ENCODE peak calls at places on chromosomes 1 and 21, in six cellular contexts. G is WTC11, H is H1, C is HepG2, A is GM12878, W is K562. O is an unnamed sample.

GRCh38 chr1:205791568-205792180 is 16.4 kb upstream of the RAB29 start:
- DNase-seq in G (peak; percentile 70), H (peak; percentile 70), C (peak; percentile 48), A (no peak), W (peak; percentile 86), O (peak; percentile 81)

GRCh38 chr21:25370311-25370744 is 237.0 kb downstream of the MRPL39 start:
- DNase-seq in G (no peak), H (no peak), C (no peak), A (no peak), W (no peak), O (no peak)

GRCh38 chr21:46100426-46100825 is 2.5 kb downstream of the COL6A2 start:
- DNase-seq in G (no peak), H (no peak), C (no peak), A (no peak), W (no peak), O (no peak)

GRCh38 chr1:202964755-202965440 is 2.2 kb downstream of the CYB5R1 start:
- DNase-seq in G (no peak), H (no peak), C (no peak), A (no peak), W (no peak), O (no peak)

GRCh38 chr1:119731741-119732430 is 20.2 kb downstream of the PHGDH start:
- DNase-seq in G (no peak), H (no peak), C (no peak), A (no peak), W (no peak), O (no peak)

GRCh38 chr1:208235983-208236761 is 8.0 kb downstream of the PLXNA2 start:
- DNase-seq in G (no peak), H (no peak), C (peak; percentile 85), A (no peak), W (peak; percentile 75), O (no peak)

GRCh38 chr1:154386643-154387352 is 18.3 kb upstream of the IL6R start:
- DNase-seq in G (no peak), H (no peak), C (peak; percentile 77), A (no peak), W (peak; percentile 77), O (no peak)

GRCh38 chr21:38925923-38926322 is 120.2 kb downstream of the ETS2 start:
- DNase-seq in G (no peak), H (no peak), C (no peak), A (no peak), W (no peak), O (no peak)

GRCh38 chr1:181250038-181250437 is 161.5 kb downstream of the IER5 start:
- DNase-seq in G (no peak), H (no peak), C (peak; percentile 23), A (no peak), W (no peak), O (no peak)

GRCh38 chr21:45056505-45056904 is 17.9 kb upstream of the ADARB1 start:
- DNase-seq in G (no peak), H (no peak), C (no peak), A (no peak), W (no peak), O (no peak)

GRCh38 chr1:44251989-44252625 is 38.8 kb downstream of the DMAP1 start:
- DNase-seq in G (no peak), H (no peak), C (no peak), A (no peak), W (no peak), O (no peak)

GRCh38 chr21:46218906-46219590 is 9.5 kb downstream of the LSS start:
- DNase-seq in G (no peak), H (no peak), C (no peak), A (no peak), W (no peak), O (no peak)

GRCh38 chr1:29120955-29121485 is 2.7 kb downstream of the TMEM200B start:
- DNase-seq in G (peak; percentile 87), H (peak; percentile 93), C (no peak), A (no peak), W (no peak), O (peak; percentile 92)

GRCh38 chr1:76074321-76075187 is at the start of gene ST6GALNAC3:
- DNase-seq in G (peak; percentile 81), H (peak; percentile 83), C (peak; percentile 7), A (no peak), W (peak; percentile 84), O (peak; percentile 89)

GRCh38 chr1:15424146-15424667 is 14.0 kb upstream of the CTRC start:
- DNase-seq in G (no peak), H (no peak), C (no peak), A (no peak), W (peak; percentile 86), O (no peak)

GRCh38 chr1:185152187-185152767 is 4.5 kb downstream of the TRMT1L start:
- DNase-seq in G (no peak), H (no peak), C (no peak), A (no peak), W (peak; percentile 17), O (no peak)

GRCh38 chr21:44751186-44751798 is 39.9 kb upstream of the TSPEAR start:
- DNase-seq in G (no peak), H (no peak), C (no peak), A (no peak), W (no peak), O (no peak)

GRCh38 chr1:999797-1000356 is at the start of gene HES4:
- DNase-seq in G (peak; percentile 92), H (peak; percentile 93), C (peak; percentile 87), A (no peak), W (peak; percentile 95), O (peak; percentile 98)

GRCh38 chr21:41965045-41965444 is 11.2 kb upstream of the C2CD2 start:
- DNase-seq in G (no peak), H (peak; percentile 29), C (no peak), A (no peak), W (no peak), O (no peak)

GRCh38 chr1:17588048-17588781 is 48.7 kb downstream of the ARHGEF10L start:
- DNase-seq in G (peak; percentile 56), H (no peak), C (peak; percentile 96), A (no peak), W (no peak), O (peak; percentile 44)

GRCh38 chr1:207056673-207057072 is 3.6 kb downstream of the PFKFB2 start:
- DNase-seq in G (no peak), H (no peak), C (no peak), A (no peak), W (no peak), O (no peak)

GRCh38 chr1:203592156-203592555 is 34.5 kb upstream of the ATP2B4 start:
- DNase-seq in G (peak; percentile 56), H (peak; percentile 71), C (peak; percentile 15), A (no peak), W (no peak), O (peak; percentile 57)

DNA sequence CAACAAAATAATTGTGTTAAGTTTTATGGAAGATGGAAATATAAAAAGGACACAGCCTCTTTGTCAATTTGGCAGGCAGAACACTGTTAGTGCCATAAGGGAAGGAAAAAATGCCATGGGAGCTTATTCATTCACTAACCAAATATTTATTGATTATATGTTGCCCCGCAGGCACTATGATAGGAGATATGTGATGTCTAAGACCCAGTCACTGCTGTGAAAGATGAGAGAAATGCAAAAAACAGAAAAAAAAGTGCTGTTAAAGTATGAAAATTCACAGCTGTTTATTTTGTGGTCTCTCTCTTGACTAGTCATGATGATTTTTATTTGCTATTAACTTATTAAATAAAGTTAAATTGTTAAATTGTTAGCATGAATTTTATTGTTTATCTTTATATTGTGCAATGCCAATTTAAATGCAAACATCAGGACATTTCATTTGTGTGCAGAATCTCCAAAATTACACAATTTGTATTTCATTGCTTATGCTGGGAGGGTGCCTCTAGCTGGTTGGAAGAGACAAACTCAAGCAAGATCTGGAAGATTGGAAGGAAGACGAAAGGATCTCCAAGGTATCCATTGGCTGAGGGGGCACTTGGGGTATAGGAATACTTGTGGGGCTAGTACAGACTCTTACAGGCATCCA is 17.8 kb upstream of the PTGFR start:
- DNase-seq in G (no peak), H (no peak), C (no peak), A (no peak), W (no peak), O (no peak)
- TF ChIP-seq CREB1 in G (no peak), H (no peak), C (no peak), A (no peak), W (no peak), O (no peak)

GRCh38 chr21:28226563-28226962 is 766.1 kb downstream of the LTN1 start:
- DNase-seq in G (no peak), H (no peak), C (no peak), A (no peak), W (no peak), O (no peak)

GRCh38 chr21:28230559-28230958 is 762.1 kb downstream of the LTN1 start:
- DNase-seq in G (no peak), H (no peak), C (no peak), A (no peak), W (no peak), O (no peak)

GRCh38 chr21:28227881-28228623 is 764.6 kb downstream of the LTN1 start:
- DNase-seq in G (no peak), H (no peak), C (no peak), A (no peak), W (no peak), O (no peak)

GRCh38 chr21:28228624-28228995 is 764.1 kb downstream of the LTN1 start:
- DNase-seq in G (no peak), H (no peak), C (no peak), A (no peak), W (no peak), O (no peak)

DNA sequence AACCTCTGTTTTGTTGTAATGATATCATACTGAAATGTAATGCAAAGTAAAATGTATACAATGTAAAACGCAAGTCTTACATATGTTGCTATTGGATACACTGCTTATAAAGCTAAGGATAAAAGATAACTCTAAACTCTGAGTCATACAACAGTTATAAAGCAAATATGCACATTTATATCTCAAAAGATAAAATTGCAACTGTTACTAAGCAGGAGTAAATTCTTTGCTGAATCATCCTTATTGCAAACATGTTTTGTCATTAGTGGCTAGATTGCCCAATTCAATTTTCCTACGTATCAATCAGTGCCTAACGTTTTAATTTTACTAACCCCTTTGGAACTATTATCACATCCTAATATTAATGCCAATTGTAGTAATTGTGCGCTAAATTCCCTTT is 762.9 kb downstream of the LTN1 start:
- DNase-seq in G (no peak), H (no peak), C (no peak), A (no peak), W (no peak), O (no peak)
- TF ChIP-seq CREB1 in G (no peak), H (no peak), C (no peak), A (no peak), W (no peak), O (no peak)

DNA sequence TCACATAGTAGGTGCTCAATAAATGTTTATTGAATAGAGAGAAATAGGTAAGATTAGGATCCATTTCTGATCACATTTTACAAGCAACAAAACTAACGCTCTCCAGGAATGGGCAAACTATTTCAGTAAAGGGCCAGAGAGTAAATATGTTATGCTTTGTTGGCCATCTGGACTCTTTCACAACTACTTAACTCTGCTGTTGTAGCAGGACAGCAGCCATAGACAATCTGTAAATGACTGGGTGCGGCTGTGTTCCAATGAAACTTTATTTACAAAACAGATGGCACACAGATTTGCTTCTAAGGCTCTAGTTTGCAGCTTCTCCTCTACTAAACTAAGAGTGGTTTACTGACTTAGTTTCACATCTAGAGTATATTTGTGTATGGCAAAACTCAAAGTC is 83.0 kb upstream of the BACH1 start:
- DNase-seq in G (no peak), H (no peak), C (no peak), A (no peak), W (no peak), O (no peak)
- TF ChIP-seq CREB1 in G (no peak), H (no peak), C (no peak), A (no peak), W (no peak), O (no peak)

GRCh38 chr1:112603541-112603940 is 15.4 kb downstream of the ST7L start:
- DNase-seq in G (no peak), H (no peak), C (no peak), A (no peak), W (no peak), O (no peak)
- TF ChIP-seq CREB1 in G (no peak), H (no peak), C (no peak), A (no peak), W (no peak), O (no peak)

O was measured in GM23338.